ENCODE peak calls at places on chromosomes 2 and 18, in nine cellular contexts. M is heart right ventricle; J is AG08395; Y is Peyer's patch; V is stimulated activated CD4-positive, alpha-beta T cell treated with anti-CD3 and anti-CD28 coated beads, Interleukin-4, amount 100 ng/mL, for 24 hours; N is iris pigment epithelial cell; Z is stomach; U is hepatocyte; C is stimulated activated CD8-positive, alpha-beta memory T cell treated with anti-CD3 and anti-CD28 coated beads, Interleukin-7, amount 100 ng/mL, for 1 hour. A is an unnamed sample.

GRCh38 chr2:9752441-9753275 is 90.6 kb upstream of the TAF1B start:
- DNase-seq in Y (peak; percentile 56), C (peak; percentile 56), V (peak; percentile 91), M (no peak), U (no peak), N (peak; percentile 49), J (peak; percentile 84), Z (no peak), A (no peak)

GRCh38 chr2:236768393-236769140 is 198.9 kb downstream of the ACKR3 start:
- DNase-seq in V (no peak), N (peak; percentile 40), C (no peak), M (no peak), J (peak; percentile 86), U (no peak), Y (no peak), Z (no peak), A (no peak)

GRCh38 chr2:12493031-12493513 is 223.7 kb upstream of the TRIB2 start:
- DNase-seq in Z (no peak), N (peak; percentile 94), C (no peak), Y (no peak), V (peak; percentile 69), M (peak; percentile 20), U (peak; percentile 34), J (peak; percentile 46), A (no peak)

GRCh38 chr2:234631896-234632514 is 135.1 kb upstream of the ARL4C start:
- DNase-seq in M (no peak), Y (no peak), C (no peak), Z (no peak), V (no peak), N (no peak), J (no peak), U (no peak), A (no peak)

GRCh38 chr2:158359846-158360245 is 96.7 kb downstream of the CCDC148 start:
- DNase-seq in N (peak; percentile 43), M (no peak), J (no peak), C (no peak), Y (no peak), Z (no peak), U (peak; percentile 17), V (peak; percentile 4), A (no peak)

GRCh38 chr2:74387346-74387745 is 7.2 kb upstream of the DCTN1 start:
- DNase-seq in C (no peak), J (peak; percentile 50), Z (no peak), N (peak; percentile 42), V (no peak), Y (no peak), M (no peak), U (no peak), A (no peak)

GRCh38 chr2:195318440-195319111 is 338.4 kb upstream of the SLC39A10 start:
- DNase-seq in J (peak; percentile 44), Y (no peak), Z (no peak), C (no peak), U (peak; percentile 64), V (peak; percentile 42), M (no peak), N (peak; percentile 50), A (no peak)

GRCh38 chr2:194854941-194855340 is 802.1 kb upstream of the SLC39A10 start:
- DNase-seq in N (no peak), Z (no peak), M (no peak), V (no peak), Y (no peak), C (no peak), U (no peak), J (no peak), A (no peak)

GRCh38 chr2:240400319-240401161 is 34.9 kb upstream of the GPC1 start:
- DNase-seq in Z (peak; percentile 17), Y (no peak), V (no peak), M (no peak), J (no peak), U (no peak), N (no peak), C (no peak), A (no peak)

GRCh38 chr2:240704651-240705050 is 13.0 kb downstream of the AQP12A start:
- DNase-seq in V (peak; percentile 48), M (peak; percentile 4), Z (no peak), N (no peak), Y (no peak), J (no peak), U (no peak), C (no peak), A (no peak)

GRCh38 chr2:233448220-233448559 is 93.9 kb downstream of the DGKD start:
- DNase-seq in U (no peak), V (no peak), C (no peak), M (no peak), Z (no peak), J (no peak), Y (no peak), N (peak; percentile 15), A (no peak)

GRCh38 chr2:12717988-12718661 is 1.4 kb downstream of the TRIB2 start:
- DNase-seq in N (peak; percentile 37), Y (peak; percentile 41), Z (peak; percentile 39), C (no peak), M (no peak), J (no peak), U (peak; percentile 38), V (peak; percentile 40), A (no peak)

GRCh38 chr18:1350931-1351450 is 446.3 kb downstream of the ADCYAP1 start:
- DNase-seq in C (no peak), J (no peak), V (no peak), N (peak; percentile 1), M (no peak), Y (no peak), U (no peak), Z (no peak), A (no peak)

GRCh38 chr2:55358451-55358850 is 61.2 kb downstream of the CCDC88A start:
- DNase-seq in J (no peak), Z (no peak), Y (no peak), M (no peak), U (no peak), V (no peak), N (no peak), C (no peak), A (no peak)

GRCh38 chr2:18299423-18300212 is 260.8 kb downstream of the RDH14 start:
- DNase-seq in Z (no peak), C (no peak), V (no peak), M (no peak), U (peak; percentile 69), J (peak; percentile 61), Y (no peak), N (peak; percentile 98), A (no peak)

GRCh38 chr2:221943078-221943810 is 355.6 kb downstream of the PAX3 start:
- DNase-seq in Y (no peak), N (peak; percentile 38), V (no peak), M (no peak), Z (peak; percentile 64), J (peak; percentile 8), U (no peak), C (no peak), A (no peak)

GRCh38 chr2:239519081-239519920 is 118.5 kb upstream of the HDAC4 start:
- DNase-seq in U (peak; percentile 33), Z (no peak), N (no peak), C (no peak), Y (no peak), M (peak; percentile 65), J (no peak), V (no peak), A (no peak)